ENCODE peak calls at places on chromosomes 4 and X, in six cellular contexts. S is K562, O is SK-N-SH, V is HCT116, K is HepG2, B is GM12878. N is an unnamed sample.

GRCh38 chr4:72094054-72094780 is 62.4 kb downstream of the NPFFR2 start:
- DNase-seq in S (no peak), O (no peak), V (no peak), K (no peak), B (no peak), N (no peak)

GRCh38 chrX:18871161-18871880 is 112.6 kb downstream of the PHKA2 start:
- DNase-seq in S (no peak), O (no peak), V (no peak), K (no peak), B (no peak), N (no peak)

GRCh38 chr4:83771113-83771705 is 235.3 kb downstream of the GPAT3 start:
- DNase-seq in S (peak), O (peak), V (peak), K (peak), B (no peak), N (peak)

GRCh38 chr4:181566490-181566889 is 676.7 kb upstream of the TENM3 start:
- DNase-seq in S (no peak), O (peak), V (no peak), K (no peak), B (no peak), N (no peak)

GRCh38 chr4:116599859-116600258 is 485.5 kb downstream of the TRAM1L1 start:
- DNase-seq in S (peak), O (no peak), V (no peak), K (no peak), B (no peak), N (no peak)

GRCh38 chrX:50723006-50723405 is 91.0 kb downstream of the SHROOM4 start:
- DNase-seq in S (no peak), O (no peak), V (no peak), K (no peak), B (no peak), N (no peak)

GRCh38 chrX:74924449-74925209 is 623 bp downstream of the NEXMIF start:
- DNase-seq in S (no peak), O (peak), V (no peak), K (no peak), B (no peak), N (no peak)

GRCh38 chr4:1471443-1472147 is 65.4 kb upstream of the NKX1-1 start:
- DNase-seq in S (no peak), O (peak), V (no peak), K (no peak), B (no peak), N (no peak)

GRCh38 chr4:87659247-87659931 is 9.3 kb downstream of the DMP1 start:
- DNase-seq in S (no peak), O (no peak), V (peak), K (no peak), B (no peak), N (no peak)

GRCh38 chrX:131729295-131729694 is 185.4 kb downstream of the OR13H1 start:
- DNase-seq in S (no peak), O (peak), V (no peak), K (no peak), B (peak), N (peak)

GRCh38 chr4:71138007-71138600 is 144.7 kb downstream of the DCK start:
- DNase-seq in S (no peak), O (no peak), V (no peak), K (no peak), B (no peak), N (no peak)

GRCh38 chr4:184423003-184423686 is 51.2 kb downstream of the IRF2 start:
- DNase-seq in S (peak), O (no peak), V (no peak), K (no peak), B (no peak), N (no peak)

GRCh38 chr4:175246941-175247340 is 328.8 kb downstream of the ADAM29 start:
- DNase-seq in S (no peak), O (no peak), V (no peak), K (no peak), B (no peak), N (no peak)

GRCh38 chrX:47644557-47645091 is 5.7 kb downstream of the ELK1 start:
- DNase-seq in S (peak), O (peak), V (no peak), K (no peak), B (no peak), N (no peak)

GRCh38 chrX:150161092-150161672 is 201.9 kb upstream of the MAMLD1 start:
- DNase-seq in S (no peak), O (no peak), V (no peak), K (no peak), B (no peak), N (no peak)

GRCh38 chrX:123807825-123808416 is 51.9 kb upstream of the XIAP start:
- DNase-seq in S (no peak), O (no peak), V (no peak), K (no peak), B (no peak), N (no peak)

GRCh38 chr4:72997409-72997808 is 72.1 kb downstream of the COX18 start:
- DNase-seq in S (no peak), O (no peak), V (no peak), K (no peak), B (no peak), N (no peak)

GRCh38 chr4:112604590-112604989 is 32.1 kb downstream of the ZGRF1 start:
- DNase-seq in S (peak), O (peak), V (peak), K (peak), B (peak), N (peak)

GRCh38 chr4:122045533-122045932 is 93.7 kb upstream of the TRPC3 start:
- DNase-seq in S (peak), O (peak), V (peak), K (peak), B (no peak), N (no peak)

GRCh38 chrX:19122641-19123009 is 357 bp upstream of the ADGRG2 start:
- DNase-seq in S (no peak), O (no peak), V (no peak), K (no peak), B (no peak), N (no peak)

GRCh38 chr4:3346146-3346545 is 53.3 kb downstream of the RGS12 start:
- DNase-seq in S (peak), O (peak), V (peak), K (peak), B (peak), N (peak)

GRCh38 chr4:138832563-138832962 is 183.0 kb upstream of the NOCT start:
- DNase-seq in S (no peak), O (no peak), V (no peak), K (no peak), B (no peak), N (no peak)

GRCh38 chr4:184383497-184384055 is 90.8 kb downstream of the IRF2 start:
- DNase-seq in S (peak), O (no peak), V (peak), K (peak), B (no peak), N (peak)

GRCh38 chrX:151153086-151153485 is 23.3 kb upstream of the GPR50 start:
- DNase-seq in S (peak), O (no peak), V (no peak), K (peak), B (no peak), N (peak)

GRCh38 chr4:23268072-23268771 is 575.5 kb downstream of the GBA3 start:
- DNase-seq in S (no peak), O (no peak), V (no peak), K (no peak), B (no peak), N (no peak)

DNA sequence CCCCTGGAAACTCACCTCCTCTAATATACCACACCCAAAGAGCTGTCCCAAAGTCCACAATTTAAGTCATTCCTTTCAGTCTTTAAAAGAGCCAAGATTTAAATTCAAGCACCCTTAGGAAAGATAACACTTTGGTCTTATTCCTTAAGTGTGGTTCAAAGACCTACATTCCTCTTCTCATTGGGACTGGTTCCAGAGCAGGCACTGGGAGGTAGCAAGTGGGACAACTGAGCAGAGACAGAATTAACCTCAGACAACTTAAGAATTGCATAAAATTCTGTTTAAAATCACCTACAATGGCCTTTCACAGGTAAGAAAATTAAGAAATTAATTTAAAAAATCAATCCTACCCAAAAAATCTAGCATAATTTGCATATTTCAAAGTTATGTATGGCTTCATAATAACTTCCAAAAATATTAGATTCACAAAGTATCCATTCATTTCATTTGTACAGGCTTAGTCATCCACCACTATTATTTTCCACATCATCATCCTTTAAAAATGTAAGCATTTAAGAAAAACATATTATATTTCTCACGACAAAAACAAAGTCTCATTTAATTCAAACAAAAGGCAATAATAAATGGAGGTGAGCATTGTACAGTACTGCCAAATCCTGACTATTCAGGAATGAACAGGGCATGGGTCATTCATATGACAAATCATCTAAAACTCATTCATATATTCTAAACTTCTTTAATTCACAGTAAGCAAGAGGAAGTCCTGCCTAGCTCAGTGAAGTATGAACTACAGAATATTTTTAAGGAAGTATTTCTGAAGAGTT is 13.6 kb downstream of the PRSS12 start:
- DNase-seq in S (no peak), O (no peak), V (no peak), K (no peak), B (no peak), N (no peak)
- TF ChIP-seq SIN3A in S (no peak), O (no peak), V (no peak), K (no peak), B (no peak), N (no peak)

DNA sequence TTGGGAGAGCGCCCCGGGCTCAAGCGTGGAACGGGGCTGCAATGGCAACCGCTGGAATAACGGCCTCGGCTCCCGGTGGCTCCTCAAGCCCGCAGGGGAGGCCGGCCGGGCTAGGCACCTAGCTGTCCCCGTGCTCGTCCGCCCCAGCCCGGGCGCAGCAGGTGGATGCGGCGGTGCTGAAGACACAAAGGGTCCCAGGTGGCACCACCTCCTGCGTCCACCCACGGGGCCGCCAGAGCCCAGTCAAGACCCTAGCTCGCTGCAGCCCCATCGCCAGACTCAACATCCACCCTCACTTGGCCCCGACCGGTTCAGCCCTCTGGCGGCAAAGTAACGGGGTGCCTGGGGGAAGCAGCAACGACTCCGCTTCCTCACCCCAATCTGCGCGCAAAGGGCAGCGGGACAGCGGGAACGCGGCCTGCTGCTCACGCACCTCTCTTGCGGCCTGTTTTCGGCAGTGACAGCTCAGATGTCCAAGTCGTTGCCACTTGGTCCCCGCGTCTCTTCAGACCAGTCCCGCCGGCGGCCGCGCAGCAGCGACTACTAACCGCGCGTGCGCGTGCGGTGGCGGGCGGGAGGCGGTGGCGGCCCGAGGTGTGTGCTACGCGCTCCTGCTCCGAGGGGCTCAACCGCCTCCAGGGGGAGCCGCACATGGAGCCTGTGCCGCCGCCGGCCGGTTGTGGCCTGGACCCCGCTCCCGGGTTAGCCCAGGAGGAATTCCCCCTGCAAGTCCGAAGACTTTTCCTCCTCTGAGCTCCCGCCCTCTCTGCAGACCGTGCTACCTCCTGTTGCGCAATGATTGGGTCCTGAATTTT is at the start of gene CLGN:
- DNase-seq in S (peak), O (peak), V (peak), K (peak), B (peak), N (peak)
- TF ChIP-seq REST in S (no peak), O (no peak), V (no peak), K (no peak), B (no peak), N (no peak)

GRCh38 chr4:120431180-120431579 is 364.5 kb upstream of the MAD2L1 start:
- DNase-seq in S (no peak), O (no peak), V (no peak), K (no peak), B (no peak), N (no peak)

GRCh38 chr4:120432451-120432850 is 365.8 kb upstream of the MAD2L1 start:
- DNase-seq in S (no peak), O (no peak), V (no peak), K (no peak), B (no peak), N (no peak)
- TF ChIP-seq CTCF in S (no peak), O (no peak), V (no peak), K (no peak), B (no peak), N (no peak)

GRCh38 chr4:53906786-53907185 is 157.6 kb downstream of the CHIC2 start:
- DNase-seq in S (no peak), O (no peak), V (no peak), K (no peak), B (no peak), N (no peak)

GRCh38 chr4:53908661-53909078 is 155.7 kb downstream of the CHIC2 start:
- DNase-seq in S (peak), O (peak), V (peak), K (peak), B (peak), N (peak)

GRCh38 chr4:53905281-53905934 is 159.0 kb downstream of the CHIC2 start:
- DNase-seq in S (no peak), O (no peak), V (no peak), K (peak), B (no peak), N (no peak)

GRCh38 chr4:53907772-53908171 is 156.6 kb downstream of the CHIC2 start:
- DNase-seq in S (no peak), O (no peak), V (no peak), K (no peak), B (no peak), N (no peak)

DNA sequence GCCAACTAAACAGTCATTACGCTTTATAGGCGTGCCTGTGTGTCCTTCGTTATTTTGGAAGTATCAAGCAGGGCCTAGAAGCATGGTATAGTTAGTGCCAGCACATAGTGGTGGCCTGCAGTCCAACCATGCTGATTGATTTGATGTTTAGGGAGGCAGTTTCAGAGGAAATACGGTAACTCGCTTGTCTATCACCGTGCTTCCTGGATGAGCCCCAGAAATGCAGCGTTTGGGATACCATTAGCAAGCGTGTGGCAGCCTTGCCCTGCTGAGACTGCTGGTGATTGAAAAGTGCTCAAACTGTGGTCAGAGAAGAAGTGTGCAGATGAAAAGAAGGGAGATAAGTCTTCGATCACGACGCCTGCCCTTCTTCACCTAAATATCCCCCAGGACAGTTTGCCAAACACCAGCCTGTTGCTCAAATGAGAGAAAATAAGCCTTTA is 158.4 kb downstream of the CHIC2 start:
- DNase-seq in S (no peak), O (peak), V (no peak), K (peak), B (peak), N (no peak)
- TF ChIP-seq SIN3A in S (no peak), O (no peak), V (no peak), K (no peak), B (no peak), N (no peak)

N was measured in Panc1.